ENCODE peak calls at places on chromosomes 13 and 19, in seven cellular contexts. One of them, this sample, is unnamed.

GRCh38 chr13:42746846-42747245 is 34.5 kb upstream of the FAM216B start:
- DNase-seq in cardiac muscle cell: no peak
- DNase-seq in type B pancreatic cell: no peak
- DNase-seq in stimulated activated CD4-positive, alpha-beta T cell treated with anti-CD3 and anti-CD28 coated beads, Interleukin-4, amount 100 ng/mL, for 24 hours: no peak
- DNase-seq in bronchial epithelial cell: peak
- DNase-seq in activated naive CD4-positive, alpha-beta T cell: no peak
- DNase-seq in substantia nigra: no peak
- DNase-seq in this sample: no peak

GRCh38 chr13:37561031-37561430 is 37.5 kb downstream of the POSTN start:
- DNase-seq in cardiac muscle cell: no peak
- DNase-seq in type B pancreatic cell: no peak
- DNase-seq in stimulated activated CD4-positive, alpha-beta T cell treated with anti-CD3 and anti-CD28 coated beads, Interleukin-4, amount 100 ng/mL, for 24 hours: no peak
- DNase-seq in bronchial epithelial cell: peak
- DNase-seq in activated naive CD4-positive, alpha-beta T cell: no peak
- DNase-seq in substantia nigra: no peak
- DNase-seq in this sample: no peak

GRCh38 chr13:59666504-59666903 is 497.2 kb downstream of the DIAPH3 start:
- DNase-seq in cardiac muscle cell: no peak
- DNase-seq in type B pancreatic cell: no peak
- DNase-seq in stimulated activated CD4-positive, alpha-beta T cell treated with anti-CD3 and anti-CD28 coated beads, Interleukin-4, amount 100 ng/mL, for 24 hours: no peak
- DNase-seq in bronchial epithelial cell: no peak
- DNase-seq in activated naive CD4-positive, alpha-beta T cell: no peak
- DNase-seq in substantia nigra: no peak
- DNase-seq in this sample: no peak

GRCh38 chr19:31303262-31303815 is 45.9 kb downstream of the TSHZ3 start:
- DNase-seq in cardiac muscle cell: no peak
- DNase-seq in type B pancreatic cell: no peak
- DNase-seq in stimulated activated CD4-positive, alpha-beta T cell treated with anti-CD3 and anti-CD28 coated beads, Interleukin-4, amount 100 ng/mL, for 24 hours: no peak
- DNase-seq in bronchial epithelial cell: no peak
- DNase-seq in activated naive CD4-positive, alpha-beta T cell: no peak
- DNase-seq in substantia nigra: no peak
- DNase-seq in this sample: no peak

GRCh38 chr19:11481777-11482383 is 1.0 kb upstream of the ELAVL3 start:
- DNase-seq in cardiac muscle cell: peak
- DNase-seq in type B pancreatic cell: no peak
- DNase-seq in stimulated activated CD4-positive, alpha-beta T cell treated with anti-CD3 and anti-CD28 coated beads, Interleukin-4, amount 100 ng/mL, for 24 hours: peak
- DNase-seq in bronchial epithelial cell: peak
- DNase-seq in activated naive CD4-positive, alpha-beta T cell: peak
- DNase-seq in substantia nigra: peak
- DNase-seq in this sample: peak

GRCh38 chr13:27980280-27980998 is 8.1 kb downstream of the URAD start:
- DNase-seq in cardiac muscle cell: no peak
- DNase-seq in type B pancreatic cell: no peak
- DNase-seq in stimulated activated CD4-positive, alpha-beta T cell treated with anti-CD3 and anti-CD28 coated beads, Interleukin-4, amount 100 ng/mL, for 24 hours: no peak
- DNase-seq in bronchial epithelial cell: no peak
- DNase-seq in activated naive CD4-positive, alpha-beta T cell: no peak
- DNase-seq in substantia nigra: no peak
- DNase-seq in this sample: no peak

GRCh38 chr13:95246292-95247082 is 54.8 kb downstream of the ABCC4 start:
- DNase-seq in cardiac muscle cell: no peak
- DNase-seq in type B pancreatic cell: no peak
- DNase-seq in stimulated activated CD4-positive, alpha-beta T cell treated with anti-CD3 and anti-CD28 coated beads, Interleukin-4, amount 100 ng/mL, for 24 hours: no peak
- DNase-seq in bronchial epithelial cell: peak
- DNase-seq in activated naive CD4-positive, alpha-beta T cell: no peak
- DNase-seq in substantia nigra: no peak
- DNase-seq in this sample: no peak

GRCh38 chr13:81487151-81487550 is 1146.2 kb upstream of the SPRY2 start:
- DNase-seq in cardiac muscle cell: peak
- DNase-seq in type B pancreatic cell: no peak
- DNase-seq in stimulated activated CD4-positive, alpha-beta T cell treated with anti-CD3 and anti-CD28 coated beads, Interleukin-4, amount 100 ng/mL, for 24 hours: no peak
- DNase-seq in bronchial epithelial cell: peak
- DNase-seq in activated naive CD4-positive, alpha-beta T cell: no peak
- DNase-seq in substantia nigra: no peak
- DNase-seq in this sample: no peak

GRCh38 chr13:24107955-24108614 is 52.4 kb upstream of the SPATA13 start:
- DNase-seq in cardiac muscle cell: no peak
- DNase-seq in type B pancreatic cell: no peak
- DNase-seq in stimulated activated CD4-positive, alpha-beta T cell treated with anti-CD3 and anti-CD28 coated beads, Interleukin-4, amount 100 ng/mL, for 24 hours: no peak
- DNase-seq in bronchial epithelial cell: no peak
- DNase-seq in activated naive CD4-positive, alpha-beta T cell: no peak
- DNase-seq in substantia nigra: no peak
- DNase-seq in this sample: no peak

GRCh38 chr13:53272873-53273272 is 244.3 kb downstream of the OLFM4 start:
- DNase-seq in cardiac muscle cell: no peak
- DNase-seq in type B pancreatic cell: no peak
- DNase-seq in stimulated activated CD4-positive, alpha-beta T cell treated with anti-CD3 and anti-CD28 coated beads, Interleukin-4, amount 100 ng/mL, for 24 hours: no peak
- DNase-seq in bronchial epithelial cell: no peak
- DNase-seq in activated naive CD4-positive, alpha-beta T cell: no peak
- DNase-seq in substantia nigra: no peak
- DNase-seq in this sample: no peak

GRCh38 chr13:89899302-89900103 is 1448.0 kb upstream of the MIR17HG start:
- DNase-seq in cardiac muscle cell: no peak
- DNase-seq in type B pancreatic cell: no peak
- DNase-seq in stimulated activated CD4-positive, alpha-beta T cell treated with anti-CD3 and anti-CD28 coated beads, Interleukin-4, amount 100 ng/mL, for 24 hours: no peak
- DNase-seq in bronchial epithelial cell: no peak
- DNase-seq in activated naive CD4-positive, alpha-beta T cell: no peak
- DNase-seq in substantia nigra: no peak
- DNase-seq in this sample: no peak

GRCh38 chr19:14363203-14364097 is 17.8 kb upstream of the ADGRE5 start:
- DNase-seq in cardiac muscle cell: peak
- DNase-seq in type B pancreatic cell: peak
- DNase-seq in stimulated activated CD4-positive, alpha-beta T cell treated with anti-CD3 and anti-CD28 coated beads, Interleukin-4, amount 100 ng/mL, for 24 hours: peak
- DNase-seq in bronchial epithelial cell: no peak
- DNase-seq in activated naive CD4-positive, alpha-beta T cell: peak
- DNase-seq in substantia nigra: peak
- DNase-seq in this sample: peak

GRCh38 chr19:17109962-17110598 is 34.5 kb downstream of the MYO9B start:
- DNase-seq in cardiac muscle cell: no peak
- DNase-seq in type B pancreatic cell: no peak
- DNase-seq in stimulated activated CD4-positive, alpha-beta T cell treated with anti-CD3 and anti-CD28 coated beads, Interleukin-4, amount 100 ng/mL, for 24 hours: no peak
- DNase-seq in bronchial epithelial cell: no peak
- DNase-seq in activated naive CD4-positive, alpha-beta T cell: no peak
- DNase-seq in substantia nigra: peak
- DNase-seq in this sample: peak

This sample was measured in GM12865.